ENCODE peak calls at places on chromosomes 4 and X, in four cellular contexts. One of them, this sample, is unnamed.

GRCh38 chr4:86359944-86360478 is at the start of gene MAPK10:
- DNase-seq in heart right ventricle: peak; percentile 33
- DNase-seq in suprapubic skin: peak; percentile 69
- DNase-seq in IMR-90: peak; percentile 88
- DNase-seq in this sample: peak; percentile 81

GRCh38 chr4:27474691-27475090 is 614.0 kb downstream of the STIM2 start:
- DNase-seq in heart right ventricle: no peak
- DNase-seq in suprapubic skin: no peak
- DNase-seq in IMR-90: no peak
- DNase-seq in this sample: no peak

GRCh38 chrX:56281789-56282188 is 49.6 kb downstream of the KLF8 start:
- DNase-seq in heart right ventricle: no peak
- DNase-seq in suprapubic skin: no peak
- DNase-seq in IMR-90: peak; percentile 16
- DNase-seq in this sample: peak; percentile 0

GRCh38 chr4:16661813-16662212 is 236.6 kb downstream of the LDB2 start:
- DNase-seq in heart right ventricle: no peak
- DNase-seq in suprapubic skin: no peak
- DNase-seq in IMR-90: no peak
- DNase-seq in this sample: no peak

GRCh38 chr4:73870778-73871177 is 1.6 kb downstream of the CXCL1 start:
- DNase-seq in heart right ventricle: no peak
- DNase-seq in suprapubic skin: no peak
- DNase-seq in IMR-90: no peak
- DNase-seq in this sample: no peak

GRCh38 chrX:69424161-69424560 is 80.0 kb upstream of the NALF2 start:
- DNase-seq in heart right ventricle: no peak
- DNase-seq in suprapubic skin: no peak
- DNase-seq in IMR-90: peak; percentile 16
- DNase-seq in this sample: peak; percentile 2

GRCh38 chr4:38605794-38606586 is 58.0 kb upstream of the KLF3 start:
- DNase-seq in heart right ventricle: no peak
- DNase-seq in suprapubic skin: no peak
- DNase-seq in IMR-90: no peak
- DNase-seq in this sample: no peak

GRCh38 chr4:6924361-6924779 is 14.7 kb downstream of the TBC1D14 start:
- DNase-seq in heart right ventricle: peak; percentile 49
- DNase-seq in suprapubic skin: no peak
- DNase-seq in IMR-90: no peak
- DNase-seq in this sample: no peak

GRCh38 chr4:44326716-44327115 is 121.9 kb downstream of the KCTD8 start:
- DNase-seq in heart right ventricle: no peak
- DNase-seq in suprapubic skin: no peak
- DNase-seq in IMR-90: no peak
- DNase-seq in this sample: no peak

GRCh38 chrX:107707866-107708265 is 67.7 kb downstream of the TSC22D3 start:
- DNase-seq in heart right ventricle: no peak
- DNase-seq in suprapubic skin: peak; percentile 39
- DNase-seq in IMR-90: no peak
- DNase-seq in this sample: no peak

GRCh38 chrX:4935846-4936245 is 1222.4 kb upstream of the PRKX start:
- DNase-seq in heart right ventricle: no peak
- DNase-seq in suprapubic skin: no peak
- DNase-seq in IMR-90: no peak
- DNase-seq in this sample: no peak

GRCh38 chr4:79358438-79358837 is 32.6 kb upstream of the NAA11 start:
- DNase-seq in heart right ventricle: no peak
- DNase-seq in suprapubic skin: no peak
- DNase-seq in IMR-90: no peak
- DNase-seq in this sample: no peak

GRCh38 chrX:30618160-30618765 is 35.0 kb upstream of the GK start:
- DNase-seq in heart right ventricle: no peak
- DNase-seq in suprapubic skin: no peak
- DNase-seq in IMR-90: no peak
- DNase-seq in this sample: no peak

GRCh38 chrX:50072110-50072509 is 128.7 kb downstream of the AKAP4 start:
- DNase-seq in heart right ventricle: no peak
- DNase-seq in suprapubic skin: no peak
- DNase-seq in IMR-90: no peak
- DNase-seq in this sample: no peak

GRCh38 chr4:23373269-23373668 is 516.6 kb downstream of the PPARGC1A start:
- DNase-seq in heart right ventricle: no peak
- DNase-seq in suprapubic skin: no peak
- DNase-seq in IMR-90: peak; percentile 4
- DNase-seq in this sample: no peak

GRCh38 chr4:97498875-97499274 is 644.4 kb downstream of the STPG2 start:
- DNase-seq in heart right ventricle: no peak
- DNase-seq in suprapubic skin: no peak
- DNase-seq in IMR-90: no peak
- DNase-seq in this sample: no peak

GRCh38 chr4:5708171-5708828 is at the start of gene EVC2:
- DNase-seq in heart right ventricle: peak; percentile 78
- DNase-seq in suprapubic skin: peak; percentile 90
- DNase-seq in IMR-90: peak; percentile 46
- DNase-seq in this sample: peak; percentile 71

GRCh38 chr4:88018471-88018870 is 11.0 kb downstream of the PKD2 start:
- DNase-seq in heart right ventricle: no peak
- DNase-seq in suprapubic skin: peak; percentile 65
- DNase-seq in IMR-90: peak; percentile 52
- DNase-seq in this sample: peak; percentile 85

GRCh38 chr4:1329408-1330371 is 17.3 kb upstream of the UVSSA start:
- DNase-seq in heart right ventricle: no peak
- DNase-seq in suprapubic skin: no peak
- DNase-seq in IMR-90: no peak
- DNase-seq in this sample: no peak

GRCh38 chr4:124262211-124263179 is 450.0 kb downstream of the ANKRD50 start:
- DNase-seq in heart right ventricle: no peak
- DNase-seq in suprapubic skin: peak; percentile 67
- DNase-seq in IMR-90: peak; percentile 88
- DNase-seq in this sample: peak; percentile 78

GRCh38 chrX:133638285-133638684 is 223.0 kb upstream of the GPC4 start:
- DNase-seq in heart right ventricle: no peak
- DNase-seq in suprapubic skin: no peak
- DNase-seq in IMR-90: no peak
- DNase-seq in this sample: no peak

GRCh38 chr4:184983660-184984356 is 34.5 kb upstream of the HELT start:
- DNase-seq in heart right ventricle: peak; percentile 69
- DNase-seq in suprapubic skin: no peak
- DNase-seq in IMR-90: peak; percentile 37
- DNase-seq in this sample: peak; percentile 34